ENCODE peak calls at places on chromosomes 3 and 15, in nine cellular contexts. F, J, R, L, S, Y, M, K and X are unnamed samples.
A peak's percentile ranks its signal among the peaks of the same experiment; 100 is the strongest.

GRCh38 chr3:196202516-196202970 is 8.7 kb downstream of the ZDHHC19 start:
- DNase-seq in F (no peak), J (peak; percentile 60), R (peak; percentile 71), L (peak; percentile 58), S (no peak), Y (no peak), M (peak; percentile 72), K (no peak), X (no peak)

GRCh38 chr15:101025116-101025885 is 106.1 kb downstream of the LRRK1 start:
- DNase-seq in F (no peak), J (no peak), R (no peak), L (no peak), S (no peak), Y (no peak), M (no peak), K (no peak), X (no peak)

GRCh38 chr3:146503459-146504202 is 34.3 kb upstream of the PLSCR2 start:
- DNase-seq in F (no peak), J (peak; percentile 99), R (no peak), L (no peak), S (peak; percentile 96), Y (peak; percentile 39), M (no peak), K (peak; percentile 93), X (peak; percentile 77)

GRCh38 chr3:160986060-160986459 is 119.1 kb downstream of the B3GALNT1 start:
- DNase-seq in F (no peak), J (no peak), R (no peak), L (no peak), S (no peak), Y (no peak), M (no peak), K (no peak), X (no peak)

GRCh38 chr15:81312790-81313543 is 11.0 kb downstream of the STARD5 start:
- DNase-seq in F (no peak), J (peak; percentile 98), R (peak; percentile 79), L (no peak), S (peak; percentile 99), Y (peak; percentile 91), M (peak; percentile 92), K (peak; percentile 97), X (peak; percentile 100)

GRCh38 chr3:5499404-5499803 is 311.9 kb downstream of the EDEM1 start:
- DNase-seq in F (no peak), J (no peak), R (no peak), L (no peak), S (no peak), Y (no peak), M (no peak), K (no peak), X (no peak)

GRCh38 chr3:29695201-29695904 is 414.5 kb downstream of the RBMS3 start:
- DNase-seq in F (no peak), J (peak; percentile 97), R (no peak), L (no peak), S (peak; percentile 38), Y (peak; percentile 75), M (no peak), K (peak; percentile 55), X (peak; percentile 73)

GRCh38 chr15:57522148-57522547 is 69.6 kb upstream of the MYZAP start:
- DNase-seq in F (no peak), J (no peak), R (no peak), L (no peak), S (peak; percentile 26), Y (no peak), M (no peak), K (no peak), X (no peak)

GRCh38 chr3:61650276-61650675 is 88.9 kb downstream of the PTPRG start:
- DNase-seq in F (no peak), J (peak; percentile 73), R (no peak), L (no peak), S (peak; percentile 18), Y (peak; percentile 90), M (no peak), K (peak; percentile 70), X (peak; percentile 91)

GRCh38 chr3:166446986-166447385 is 609.8 kb upstream of the BCHE start:
- DNase-seq in F (no peak), J (no peak), R (no peak), L (no peak), S (peak; percentile 58), Y (no peak), M (no peak), K (peak; percentile 46), X (no peak)

GRCh38 chr3:131735121-131735520 is 232.3 kb upstream of the MRPL3 start:
- DNase-seq in F (no peak), J (peak; percentile 14), R (no peak), L (no peak), S (no peak), Y (peak; percentile 9), M (no peak), K (peak; percentile 37), X (no peak)